ENCODE peak calls at places on chromosomes 11 and 22, in four cellular contexts. F, D, T and Y are unnamed samples.

GRCh38 chr22:49712195-49712791 is 115.4 kb downstream of the BRD1 start:
- DNase-seq in D (peak; percentile 56), T (no peak), F (no peak), Y (no peak)

GRCh38 chr22:19108807-19109197 is 13.4 kb downstream of the DGCR2 start:
- DNase-seq in D (no peak), T (peak; percentile 48), F (no peak), Y (no peak)

GRCh38 chr11:119085523-119085878 is 820 bp downstream of the HMBS start:
- DNase-seq in T (no peak), F (no peak), D (peak; percentile 52), Y (no peak)

GRCh38 chr22:41021655-41022454 is 70.5 kb upstream of the EP300 start:
- DNase-seq in D (peak; percentile 79), F (no peak), T (peak; percentile 88), Y (peak; percentile 69)

GRCh38 chr22:22465094-22465602 is 43.4 kb downstream of the ZNF280B start:
- DNase-seq in T (no peak), D (no peak), F (no peak), Y (no peak)

GRCh38 chr22:26492220-26492619 is 8.5 kb downstream of the SRRD start:
- DNase-seq in D (no peak), T (no peak), F (no peak), Y (peak; percentile 44)

GRCh38 chr11:115739121-115739520 is 234.9 kb upstream of the CADM1 start:
- DNase-seq in T (no peak), D (no peak), F (no peak), Y (no peak)

GRCh38 chr22:24736526-24737050 is 37.9 kb downstream of the PIWIL3 start:
- DNase-seq in T (no peak), D (no peak), F (no peak), Y (no peak)

GRCh38 chr11:61693897-61694840 is 14.0 kb downstream of the DAGLA start:
- DNase-seq in D (no peak), T (no peak), F (no peak), Y (no peak)

GRCh38 chr11:72072348-72072747 is 8.0 kb downstream of the NUMA1 start:
- DNase-seq in F (no peak), T (no peak), D (no peak), Y (no peak)

GRCh38 chr11:117836077-117836960 is 11.8 kb upstream of the FXYD2 start:
- DNase-seq in F (no peak), D (no peak), T (no peak), Y (peak; percentile 22)

GRCh38 chr11:11211186-11211585 is 141.9 kb downstream of the CSNK2A3 start:
- DNase-seq in D (no peak), T (no peak), F (no peak), Y (no peak)

GRCh38 chr11:36453678-36454077 is 56.4 kb downstream of the TRAF6 start:
- DNase-seq in F (no peak), D (no peak), T (no peak), Y (no peak)

GRCh38 chr22:42294034-42294985 is 23.9 kb upstream of the TCF20 start:
- DNase-seq in D (peak; percentile 69), F (no peak), T (no peak), Y (peak; percentile 38)

GRCh38 chr11:130849215-130849568 is 67.1 kb downstream of the SNX19 start:
- DNase-seq in F (no peak), T (no peak), D (no peak), Y (no peak)

GRCh38 chr11:8913961-8914660 is 3.1 kb downstream of the AKIP1 start:
- DNase-seq in T (no peak), D (peak; percentile 32), F (no peak), Y (no peak)

GRCh38 chr11:78526497-78527146 is 48.0 kb downstream of the NARS2 start:
- DNase-seq in T (no peak), F (no peak), D (no peak), Y (no peak)

DNA sequence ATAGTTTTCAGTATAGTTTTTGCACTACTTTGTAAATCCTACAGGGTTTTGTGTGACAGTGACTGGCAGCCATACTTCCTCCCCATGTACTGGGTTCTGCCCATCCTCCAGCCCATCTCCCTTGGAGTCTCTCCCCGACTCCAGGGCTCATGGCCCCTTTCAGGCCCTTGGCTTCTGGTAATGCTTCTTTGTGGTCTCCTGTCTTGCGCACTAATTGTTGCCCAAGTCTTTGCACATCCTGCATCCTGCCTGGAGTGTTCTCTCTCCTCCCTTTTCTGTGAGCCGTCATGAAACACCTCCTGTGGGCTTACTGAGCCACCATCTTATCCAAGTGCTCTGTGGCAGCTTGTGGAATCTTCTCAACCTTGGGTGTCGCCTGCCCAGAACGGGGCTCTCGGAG is 11.4 kb upstream of the KCNQ1OT1 start:
- DNase-seq in D (no peak), F (no peak), T (no peak), Y (no peak)
- H3K4me1 ChIP-seq in D (peaks cover 12% of the 10 kb centered on the region), F (no peaks in the 10 kb centered on the region), T (peaks cover 5% of the 10 kb centered on the region), Y (no peaks in the 10 kb centered on the region)

DNA sequence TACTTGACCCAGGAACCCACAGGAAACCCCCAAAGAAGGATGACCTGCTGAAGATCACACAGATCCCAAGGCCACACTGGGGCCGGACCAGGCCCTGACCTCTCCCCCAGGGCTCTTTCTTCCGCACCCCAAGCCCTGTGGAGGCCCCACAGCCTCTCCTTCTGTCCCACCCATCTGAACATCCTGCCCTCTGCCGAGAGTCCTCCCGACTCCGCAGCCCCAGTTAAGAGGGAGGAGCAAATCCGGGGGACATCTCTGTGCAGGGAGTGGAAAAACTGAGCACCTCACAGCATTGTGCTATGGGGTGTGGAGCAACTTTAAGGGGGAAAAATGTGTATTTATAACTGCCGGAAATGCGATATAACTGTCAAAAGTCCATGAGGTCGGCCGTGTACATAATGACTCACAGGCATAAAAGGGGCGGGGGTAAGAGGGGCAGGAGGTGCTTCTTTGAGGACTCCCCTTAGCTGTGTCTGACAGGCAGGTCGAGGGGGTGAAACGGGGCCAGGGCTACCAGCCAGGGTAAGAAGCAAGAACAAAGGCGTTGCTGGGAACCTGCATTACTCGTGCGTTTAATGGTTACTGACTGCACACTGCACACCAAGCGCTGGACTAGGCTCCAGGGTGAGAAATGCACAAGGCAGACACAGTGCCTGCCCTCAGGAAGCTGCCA is 57.2 kb downstream of the WNT11 start:
- DNase-seq in T (no peak), D (no peak), F (no peak), Y (no peak)
- TF ChIP-seq EP300 in T (no peak), D (no peak), F (no peak), Y (no peak)

GRCh38 chr11:65539401-65540289 is 14.8 kb downstream of the SCYL1 start:
- DNase-seq in F (no peak), T (no peak), D (no peak), Y (peak; percentile 83)
- TF ChIP-seq POLR2AphosphoS5 in F (no peak), T (no peak), D (no peak), Y (no peak)

DNA sequence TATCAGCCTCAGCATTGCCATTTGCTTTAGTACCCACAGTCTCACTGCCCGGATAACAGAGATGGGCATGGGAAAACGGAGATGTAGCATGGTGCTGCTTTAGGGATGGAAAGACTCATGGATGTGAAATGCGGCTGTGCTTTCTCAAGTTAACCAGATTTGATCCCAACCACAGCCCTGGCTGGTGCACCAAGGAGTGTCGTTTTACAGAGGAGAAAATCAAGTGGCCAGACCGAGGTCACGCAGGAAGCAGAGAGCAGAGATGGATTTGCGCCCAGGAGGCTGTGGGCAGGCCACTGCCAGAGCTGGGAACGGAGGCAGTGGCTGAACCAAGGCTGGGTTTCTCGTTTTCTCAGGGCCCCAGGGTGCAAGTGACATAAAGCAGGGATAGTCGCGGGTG is 9.0 kb downstream of the MB start:
- DNase-seq in F (no peak), T (no peak), D (no peak), Y (no peak)
- H3K4me1 ChIP-seq in F (peaks cover 10% of the 10 kb centered on the region), T (no peaks in the 10 kb centered on the region), D (no peaks in the 10 kb centered on the region), Y (peaks cover 27% of the 10 kb centered on the region)

GRCh38 chr11:68354181-68354872 is 41.9 kb downstream of the LRP5 start:
- DNase-seq in F (no peak), T (peak; percentile 91), D (no peak), Y (peak; percentile 94)
- TF ChIP-seq EP300 in F (no peak), T (no peak), D (no peak), Y (peak; percentile 7)

GRCh38 chr11:111574373-111575230 is 27.6 kb upstream of the SIK2 start:
- DNase-seq in F (no peak), D (no peak), T (no peak), Y (no peak)
- TF ChIP-seq POLR2AphosphoS5 in F (no peak), D (no peak), T (no peak), Y (no peak)

DNA sequence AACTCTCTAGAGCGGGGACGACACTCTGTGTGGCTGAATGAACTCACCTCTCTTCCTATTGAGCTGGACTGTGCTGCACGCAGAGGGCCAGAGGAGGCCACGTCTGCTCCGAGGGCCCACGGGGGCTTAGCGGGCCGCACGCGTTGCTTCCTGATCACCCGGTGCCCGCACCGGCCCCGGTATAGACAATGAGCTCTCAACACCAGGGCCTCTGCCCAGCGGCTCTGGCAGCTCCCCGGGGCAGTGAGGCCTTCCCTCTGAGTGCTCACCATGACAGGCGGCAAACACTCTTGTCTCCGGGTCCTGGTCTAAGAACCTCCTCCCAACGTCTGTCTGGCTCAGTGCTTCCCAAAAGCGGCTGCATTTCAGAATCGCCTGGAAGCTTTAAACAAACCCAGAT is 48.0 kb upstream of the CCND1 start:
- DNase-seq in F (no peak), T (peak; percentile 59), D (no peak), Y (no peak)
- H3K4me1 ChIP-seq in F (no peaks in the 10 kb centered on the region), T (no peaks in the 10 kb centered on the region), D (no peaks in the 10 kb centered on the region), Y (no peaks in the 10 kb centered on the region)